ENCODE peak calls at places on chromosomes 1 and 21, in five cellular contexts. X is BJ, R is lower leg skin, O is Panc1, L is brain microvascular endothelial cell. D is an unnamed sample.

GRCh38 chr1:10714337-10715114 is 81.9 kb downstream of the CASZ1 start:
- DNase-seq in X (no peak), R (no peak), O (no peak), L (no peak), D (no peak)

GRCh38 chr1:41122851-41123518 is 101.5 kb upstream of the SLFNL1 start:
- DNase-seq in X (no peak), R (no peak), O (peak), L (peak), D (peak)

GRCh38 chr1:36224537-36225297 is 474 bp downstream of the THRAP3 start:
- DNase-seq in X (peak), R (peak), O (peak), L (peak), D (peak)

GRCh38 chr1:196034080-196034706 is 574.0 kb downstream of the KCNT2 start:
- DNase-seq in X (no peak), R (no peak), O (no peak), L (no peak), D (no peak)

GRCh38 chr1:220527279-220528048 is 472 bp upstream of the MARK1 start:
- DNase-seq in X (no peak), R (no peak), O (no peak), L (no peak), D (no peak)

GRCh38 chr1:39102537-39103320 is 76.6 kb downstream of the NDUFS5 start:
- DNase-seq in X (peak), R (peak), O (no peak), L (peak), D (peak)

GRCh38 chr1:94989398-94989797 is 62.5 kb upstream of the CNN3 start:
- DNase-seq in X (no peak), R (no peak), O (no peak), L (no peak), D (no peak)

GRCh38 chr1:199808110-199808870 is 219.2 kb upstream of the NR5A2 start:
- DNase-seq in X (no peak), R (no peak), O (no peak), L (no peak), D (no peak)

GRCh38 chr21:41777934-41778815 is 11.3 kb upstream of the RIPK4 start:
- DNase-seq in X (no peak), R (peak), O (no peak), L (peak), D (peak)

GRCh38 chr1:177912991-177913390 is 56.9 kb downstream of the SEC16B start:
- DNase-seq in X (no peak), R (no peak), O (no peak), L (no peak), D (no peak)

GRCh38 chr1:174297351-174297750 is 138.0 kb downstream of the RABGAP1L start:
- DNase-seq in X (no peak), R (no peak), O (no peak), L (no peak), D (no peak)
- TF ChIP-seq CTCF in X (no peak), R (no peak), O (no peak), L (peak), D (no peak)

GRCh38 chr1:197773856-197774255 is 1.4 kb downstream of the DENND1B start:
- DNase-seq in X (no peak), R (no peak), O (no peak), L (no peak), D (no peak)
- H3K4me3 ChIP-seq in X (peak), R (no peak), O (peak), L (peak), D (peak)

GRCh38 chr21:46255166-46255565 is 26.6 kb upstream of the LSS start:
- DNase-seq in X (no peak), R (peak), O (no peak), L (no peak), D (no peak)

GRCh38 chr21:46254208-46254975 is 25.8 kb upstream of the LSS start:
- DNase-seq in X (no peak), R (no peak), O (no peak), L (no peak), D (no peak)

GRCh38 chr21:46255758-46256337 is 27.3 kb upstream of the LSS start:
- DNase-seq in X (no peak), R (peak), O (no peak), L (no peak), D (no peak)

GRCh38 chr21:46253610-46254124 is 25.1 kb upstream of the LSS start:
- DNase-seq in X (no peak), R (no peak), O (no peak), L (no peak), D (peak)

DNA sequence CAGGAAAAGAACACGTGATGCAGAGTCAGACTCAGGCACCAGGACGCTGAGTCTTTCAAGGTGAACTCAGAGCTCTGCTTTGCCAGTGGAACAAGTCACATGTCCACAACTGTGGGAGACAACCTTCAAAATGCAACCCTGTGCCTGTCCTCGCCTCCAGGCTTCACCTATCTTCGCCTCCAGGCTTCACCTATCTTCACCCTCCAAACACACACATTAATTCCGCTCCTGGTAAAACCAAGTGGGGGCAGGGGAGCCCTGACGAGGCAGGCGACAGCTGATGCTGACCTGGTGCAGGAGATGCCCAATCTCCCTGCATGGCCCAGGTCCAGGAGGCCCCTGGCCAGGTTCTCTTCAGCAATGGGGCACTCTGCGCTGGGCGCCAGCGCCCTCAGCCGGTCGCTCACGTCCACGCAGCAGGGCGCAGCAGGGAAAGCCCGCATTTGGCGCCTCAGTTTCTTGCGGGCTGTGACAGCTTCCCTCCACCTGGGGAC is 28.0 kb upstream of the LSS start:
- DNase-seq in X (no peak), R (peak), O (no peak), L (no peak), D (no peak)
- TF ChIP-seq CTCF in X (no peak), R (no peak), O (no peak), L (no peak), D (no peak)

GRCh38 chr1:156212833-156213643 is at the start of gene PMF1:
- DNase-seq in X (peak), R (peak), O (peak), L (peak), D (peak)

GRCh38 chr1:156214024-156214748 is 1.4 kb downstream of the PMF1 start:
- DNase-seq in X (no peak), R (no peak), O (no peak), L (peak), D (no peak)

GRCh38 chr1:156211243-156211642 is 1.6 kb upstream of the PMF1 start:
- DNase-seq in X (no peak), R (no peak), O (no peak), L (no peak), D (no peak)

GRCh38 chr1:156213644-156213966 is 798 bp downstream of the PMF1 start:
- DNase-seq in X (no peak), R (no peak), O (no peak), L (no peak), D (no peak)

GRCh38 chr1:156212130-156212529 is 677 bp upstream of the PMF1 start:
- DNase-seq in X (no peak), R (no peak), O (no peak), L (no peak), D (no peak)
- H3K4me3 ChIP-seq in X (no peak), R (no peak), O (peak), L (peak), D (peak)

DNA sequence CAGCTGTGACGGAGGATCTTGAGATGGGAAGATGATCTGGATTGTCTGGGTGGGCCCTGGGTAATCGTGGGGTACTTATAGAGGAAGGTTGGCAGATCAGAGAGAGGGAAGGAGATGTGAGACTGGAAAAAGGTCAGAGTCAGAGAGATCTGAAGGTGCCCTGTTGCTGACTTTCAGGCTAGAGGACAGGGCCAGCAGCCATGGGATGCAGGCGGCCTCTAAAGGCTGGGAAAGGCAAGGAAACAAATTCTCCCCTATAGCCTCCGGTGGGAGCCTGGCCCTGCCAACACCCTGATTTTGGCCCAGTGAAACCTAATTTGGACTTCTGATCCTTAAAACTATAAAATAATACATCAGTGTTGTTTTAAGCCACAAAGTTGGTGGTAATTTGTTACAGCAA is 153.5 kb upstream of the TMEM51 start:
- DNase-seq in X (no peak), R (no peak), O (no peak), L (no peak), D (no peak)
- TF ChIP-seq CTCF in X (no peak), R (no peak), O (no peak), L (peak), D (no peak)

D was measured in fibroblast of villous mesenchyme.